ENCODE peak calls at places on chromosomes 6 and 20, in eight cellular contexts. L, V, Z, B, P, A, U and N are unnamed samples.

GRCh38 chr6:158068893-158069799 is 87.5 kb downstream of the SYNJ2 start:
- DNase-seq in P (no peak), A (peak; percentile 74), Z (no peak), L (peak; percentile 80), U (no peak), V (no peak), B (no peak), N (peak; percentile 47)

GRCh38 chr20:40991181-40991889 is 37.3 kb upstream of the TOP1 start:
- DNase-seq in A (no peak), B (no peak), P (no peak), L (no peak), V (no peak), U (peak; percentile 86), Z (no peak), N (peak; percentile 19)

GRCh38 chr6:23531666-23532065 is 594.3 kb upstream of the NRSN1 start:
- DNase-seq in L (no peak), U (no peak), Z (no peak), P (no peak), A (no peak), B (no peak), V (no peak), N (no peak)

GRCh38 chr20:1623501-1624250 is 3.9 kb upstream of the SIRPB1 start:
- DNase-seq in L (no peak), Z (no peak), B (no peak), V (no peak), P (no peak), U (peak; percentile 17), A (no peak), N (no peak)

GRCh38 chr6:2558861-2559811 is 191.6 kb downstream of the MYLK4 start:
- DNase-seq in B (no peak), A (no peak), L (no peak), V (no peak), P (no peak), U (no peak), Z (no peak), N (no peak)

GRCh38 chr6:26431258-26432162 is 8.8 kb upstream of the BTN3A3 start:
- DNase-seq in V (no peak), U (no peak), B (no peak), Z (no peak), P (no peak), A (no peak), L (no peak), N (no peak)

GRCh38 chr20:49906101-49906604 is 9.2 kb downstream of the SPATA2 start:
- DNase-seq in U (no peak), L (no peak), Z (no peak), A (no peak), P (no peak), B (no peak), V (no peak), N (no peak)

GRCh38 chr6:168495636-168496035 is 54.7 kb downstream of the SMOC2 start:
- DNase-seq in P (no peak), L (no peak), U (no peak), A (no peak), B (no peak), V (no peak), Z (no peak), N (no peak)

GRCh38 chr6:87257565-87257964 is 64.8 kb upstream of the SMIM8 start:
- DNase-seq in P (no peak), Z (no peak), V (no peak), L (no peak), B (peak; percentile 73), A (peak; percentile 87), U (no peak), N (no peak)

GRCh38 chr6:16849280-16850210 is 88.3 kb upstream of the ATXN1 start:
- DNase-seq in P (no peak), A (no peak), L (peak; percentile 91), V (no peak), U (no peak), B (peak; percentile 90), Z (no peak), N (peak; percentile 86)

GRCh38 chr20:5751856-5752255 is 1.7 kb downstream of the SHLD1 start:
- DNase-seq in Z (no peak), L (no peak), P (no peak), U (no peak), A (no peak), V (no peak), B (no peak), N (no peak)

GRCh38 chr20:16222859-16223411 is 350.3 kb downstream of the KIF16B start:
- DNase-seq in P (no peak), A (no peak), B (no peak), V (no peak), Z (no peak), L (no peak), U (no peak), N (no peak)

GRCh38 chr20:3658708-3659491 is 4.3 kb downstream of the GFRA4 start:
- DNase-seq in A (no peak), L (no peak), P (no peak), U (peak; percentile 14), V (no peak), B (no peak), Z (no peak), N (no peak)

GRCh38 chr6:5511924-5512323 is 250.6 kb downstream of the FARS2 start:
- DNase-seq in L (peak; percentile 92), U (no peak), V (no peak), A (no peak), B (no peak), P (no peak), Z (no peak), N (peak; percentile 41)

GRCh38 chr20:63536997-63537524 is at the start of gene PTK6:
- DNase-seq in P (peak; percentile 87), V (no peak), U (no peak), B (no peak), A (no peak), Z (no peak), L (no peak), N (no peak)

GRCh38 chr6:19159087-19159486 is 678.1 kb upstream of the ID4 start:
- DNase-seq in U (no peak), Z (no peak), P (no peak), L (peak; percentile 72), B (no peak), V (no peak), A (no peak), N (no peak)

GRCh38 chr6:130037207-130037811 is 18.9 kb downstream of the L3MBTL3 start:
- DNase-seq in V (no peak), B (no peak), U (no peak), L (no peak), Z (no peak), A (no peak), P (peak; percentile 43), N (no peak)

GRCh38 chr6:41531591-41532582 is 14.3 kb upstream of the FOXP4 start:
- DNase-seq in A (no peak), Z (peak; percentile 24), U (no peak), V (no peak), B (peak; percentile 86), L (peak; percentile 86), P (no peak), N (peak; percentile 82)

GRCh38 chr6:155050311-155050710 is 55.2 kb downstream of the TIAM2 start:
- DNase-seq in P (no peak), B (no peak), A (no peak), Z (no peak), V (no peak), U (no peak), L (peak; percentile 30), N (no peak)

GRCh38 chr6:45445749-45446454 is 68.2 kb upstream of the SUPT3H start:
- DNase-seq in U (peak; percentile 90), B (peak; percentile 42), A (peak; percentile 69), L (peak; percentile 99), V (no peak), P (peak; percentile 99), Z (no peak), N (peak; percentile 98)

GRCh38 chr6:78850621-78851020 is 16.7 kb upstream of the IRAK1BP1 start:
- DNase-seq in Z (no peak), P (no peak), L (peak; percentile 6), B (no peak), U (no peak), V (no peak), A (no peak), N (peak; percentile 7)

GRCh38 chr20:45080867-45081616 is 19.9 kb downstream of the KCNS1 start:
- DNase-seq in Z (no peak), U (no peak), P (peak; percentile 45), B (no peak), L (peak; percentile 48), A (no peak), V (no peak), N (peak; percentile 57)

GRCh38 chr6:98875375-98875774 is 41.0 kb downstream of the POU3F2 start:
- DNase-seq in V (no peak), Z (no peak), P (no peak), L (no peak), A (no peak), B (no peak), U (peak; percentile 8), N (no peak)

GRCh38 chr6:7895125-7895423 is 15.5 kb downstream of the TXNDC5 start:
- DNase-seq in L (no peak), V (no peak), B (no peak), A (no peak), U (no peak), P (no peak), Z (no peak), N (no peak)

GRCh38 chr6:29602564-29603361 is 17.8 kb downstream of the OR2H2 start:
- DNase-seq in Z (no peak), L (peak; percentile 46), P (peak; percentile 17), B (peak; percentile 35), V (no peak), U (no peak), A (peak; percentile 26), N (no peak)

GRCh38 chr20:373171-373890 is 7.2 kb upstream of the TRIB3 start:
- DNase-seq in A (no peak), P (peak; percentile 92), Z (no peak), U (no peak), V (no peak), L (peak; percentile 85), B (no peak), N (peak; percentile 88)

GRCh38 chr20:13220857-13221297 is at the start of gene ISM1:
- DNase-seq in P (no peak), B (no peak), L (no peak), V (peak; percentile 17), U (no peak), A (no peak), Z (peak; percentile 11), N (peak; percentile 56)

GRCh38 chr6:161228096-161228495 is 45.8 kb downstream of the AGPAT4 start:
- DNase-seq in B (no peak), A (no peak), U (peak; percentile 48), L (no peak), Z (no peak), P (no peak), V (no peak), N (no peak)

GRCh38 chr6:139577991-139578604 is 203.7 kb upstream of the CITED2 start:
- DNase-seq in U (no peak), L (peak; percentile 92), Z (no peak), P (peak; percentile 12), V (no peak), B (no peak), A (no peak), N (peak; percentile 89)